ENCODE peak calls at places on chromosomes 12 and 14, in seven cellular contexts. X, O, W, M, A, T and C are unnamed samples.

GRCh38 chr14:91369628-91370445 is 47.8 kb downstream of the CCDC88C start:
- DNase-seq in X (no peak), O (no peak), W (no peak), M (no peak), A (no peak), T (no peak), C (no peak)

GRCh38 chr12:93127107-93127560 is 198.0 kb upstream of the EEA1 start:
- DNase-seq in X (no peak), O (no peak), W (no peak), M (no peak), A (no peak), T (no peak), C (peak)

GRCh38 chr14:34043627-34044372 is 92.9 kb upstream of the EGLN3 start:
- DNase-seq in X (peak), O (no peak), W (no peak), M (no peak), A (no peak), T (no peak), C (no peak)

GRCh38 chr14:75126679-75127473 is at the start of gene NEK9:
- DNase-seq in X (peak), O (no peak), W (peak), M (no peak), A (peak), T (no peak), C (peak)

GRCh38 chr14:51342226-51342625 is 102.2 kb downstream of the TMX1 start:
- DNase-seq in X (no peak), O (no peak), W (no peak), M (no peak), A (no peak), T (no peak), C (no peak)

GRCh38 chr12:49872781-49873181 is 29.9 kb upstream of the BCDIN3D start:
- DNase-seq in X (no peak), O (no peak), W (no peak), M (peak), A (no peak), T (no peak), C (no peak)

GRCh38 chr14:98607341-98607910 is 664.6 kb downstream of the BCL11B start:
- DNase-seq in X (no peak), O (peak), W (no peak), M (no peak), A (no peak), T (no peak), C (no peak)

GRCh38 chr12:113186666-113187325 is 1.3 kb downstream of the RITA1 start:
- DNase-seq in X (no peak), O (no peak), W (no peak), M (no peak), A (no peak), T (no peak), C (no peak)

GRCh38 chr12:31682136-31682962 is 22.9 kb downstream of the ETFBKMT start:
- DNase-seq in X (peak), O (no peak), W (peak), M (peak), A (peak), T (peak), C (peak)

GRCh38 chr14:105879867-105880561 is 353.6 kb downstream of the TMEM121 start:
- DNase-seq in X (no peak), O (no peak), W (no peak), M (no peak), A (peak), T (no peak), C (peak)

GRCh38 chr14:74582910-74583581 is 29.0 kb downstream of the LTBP2 start:
- DNase-seq in X (no peak), O (no peak), W (no peak), M (no peak), A (no peak), T (no peak), C (peak)

DNA sequence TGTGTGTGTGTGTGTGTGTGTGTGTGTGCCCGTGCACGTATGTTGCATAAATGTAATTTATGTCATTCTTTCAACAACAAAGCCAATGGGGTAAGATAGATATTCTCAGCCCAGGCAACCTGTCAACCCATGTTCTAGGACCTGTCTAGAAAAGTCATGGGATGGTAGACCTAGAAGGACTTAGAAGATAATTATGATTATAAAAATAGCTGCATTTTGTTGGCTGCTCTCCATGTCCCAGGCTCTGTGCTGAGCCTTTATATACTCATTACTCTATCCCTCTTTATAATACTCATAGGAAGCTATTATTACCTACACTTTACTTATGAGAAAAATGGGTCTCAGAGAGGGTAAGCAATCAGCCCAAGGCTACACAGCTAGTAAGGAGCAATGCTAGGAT is 101.5 kb downstream of the NT5DC3 start:
- DNase-seq in X (no peak), O (no peak), W (no peak), M (no peak), A (no peak), T (no peak), C (peak)
- TF ChIP-seq CTCF in X (no peak), O (no peak), W (no peak), M (no peak), A (no peak), T (no peak), C (no peak)

GRCh38 chr12:98509063-98509462 is 6.3 kb upstream of the TMPO start:
- DNase-seq in X (no peak), O (no peak), W (no peak), M (no peak), A (no peak), T (no peak), C (no peak)
- TF ChIP-seq CTCF in X (no peak), O (no peak), W (no peak), M (no peak), A (no peak), T (no peak), C (no peak)

DNA sequence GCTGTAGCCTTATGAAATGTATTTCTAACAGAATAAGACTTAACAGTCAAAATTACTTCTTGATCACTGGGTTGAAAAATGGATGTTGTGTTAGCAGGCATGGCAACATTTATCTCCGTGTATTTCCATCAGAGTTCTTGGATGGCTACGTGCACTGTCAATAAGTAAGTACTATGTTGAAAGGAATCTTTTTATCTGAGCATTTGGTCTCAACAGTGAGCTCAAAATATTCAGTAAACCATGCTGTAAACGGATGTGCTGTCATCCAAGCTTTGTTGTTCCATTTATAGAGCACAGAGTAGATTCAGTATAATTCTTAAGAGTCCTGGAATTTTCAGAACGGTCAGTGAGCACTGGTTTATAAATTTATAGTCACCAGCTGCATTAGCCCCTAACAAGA is 15.5 kb downstream of the SCAF11 start:
- DNase-seq in X (no peak), O (no peak), W (no peak), M (no peak), A (no peak), T (no peak), C (no peak)
- TF ChIP-seq CTCF in X (no peak), O (no peak), W (no peak), M (no peak), A (no peak), T (no peak), C (no peak)

GRCh38 chr14:57182760-57183503 is 85.8 kb downstream of the EXOC5 start:
- DNase-seq in X (no peak), O (no peak), W (peak), M (no peak), A (no peak), T (no peak), C (no peak)
- TF ChIP-seq CTCF in X (peak), O (no peak), W (peak), M (peak), A (no peak), T (peak), C (no peak)

GRCh38 chr12:130748786-130749185 is 32.7 kb upstream of the RIMBP2 start:
- DNase-seq in X (no peak), O (no peak), W (no peak), M (no peak), A (no peak), T (no peak), C (no peak)

GRCh38 chr12:130747867-130748740 is 32.0 kb upstream of the RIMBP2 start:
- DNase-seq in X (peak), O (no peak), W (peak), M (no peak), A (peak), T (peak), C (peak)

GRCh38 chr12:130754234-130755001 is 38.3 kb upstream of the RIMBP2 start:
- DNase-seq in X (no peak), O (no peak), W (no peak), M (no peak), A (no peak), T (no peak), C (no peak)

DNA sequence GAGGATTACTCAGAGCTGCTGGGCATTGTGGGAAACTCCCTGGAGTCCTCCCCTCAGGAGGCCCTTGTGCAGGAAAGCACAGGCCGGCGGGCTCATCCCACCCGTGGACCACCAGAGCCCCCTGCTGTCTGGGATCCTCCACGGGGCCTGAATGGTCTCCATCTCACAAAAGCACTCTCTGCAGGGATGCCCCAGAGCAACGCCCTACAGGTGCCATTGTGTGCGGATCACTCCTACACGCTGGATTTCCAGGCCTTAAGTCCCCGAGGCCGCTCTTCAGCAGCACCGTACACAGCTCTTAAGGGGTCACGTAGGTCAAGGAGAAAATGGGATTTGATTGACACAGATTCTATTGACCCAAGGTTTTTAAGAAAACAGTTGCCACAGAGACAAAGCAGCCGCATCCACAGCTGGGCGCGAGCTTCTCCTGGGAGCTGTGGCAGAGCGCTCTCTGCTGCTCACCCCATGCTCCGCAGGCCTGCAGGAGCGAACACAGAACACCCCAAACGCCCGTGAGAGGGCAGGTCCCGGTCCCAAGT is 36.7 kb upstream of the RIMBP2 start:
- DNase-seq in X (no peak), O (no peak), W (peak), M (no peak), A (no peak), T (no peak), C (no peak)
- TF ChIP-seq CTCF in X (no peak), O (no peak), W (peak), M (no peak), A (no peak), T (no peak), C (no peak)

DNA sequence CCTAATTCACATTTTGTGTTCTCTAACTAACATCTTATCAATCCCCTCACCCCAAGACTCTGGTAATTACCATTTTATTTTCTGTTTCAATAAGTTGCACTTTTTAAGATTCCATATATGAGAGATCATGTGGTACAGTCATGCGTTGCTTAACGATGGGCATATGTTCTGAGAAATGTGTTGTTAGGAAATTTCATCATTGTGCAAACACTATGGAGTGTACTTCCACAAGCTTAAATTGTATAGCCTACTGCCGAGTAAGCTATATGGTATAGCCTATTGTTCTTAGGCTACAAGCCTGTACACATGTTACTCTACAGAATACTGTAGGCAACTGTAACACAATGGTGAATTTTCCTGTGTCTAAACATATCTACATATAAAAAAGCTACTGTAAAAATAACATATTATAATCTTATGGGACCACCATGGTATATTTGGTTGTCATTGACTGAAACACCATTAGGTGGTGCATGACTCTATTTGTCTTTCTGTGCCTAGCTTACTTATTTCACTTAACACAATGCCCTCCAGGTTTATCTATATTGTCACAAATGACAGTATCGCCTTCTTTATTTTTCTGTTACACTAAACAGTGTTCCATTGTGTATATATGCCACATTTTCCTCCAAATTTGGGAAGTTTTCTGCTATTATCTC is 473.4 kb upstream of the LMO3 start:
- DNase-seq in X (no peak), O (no peak), W (no peak), M (no peak), A (no peak), T (no peak), C (no peak)
- TF ChIP-seq CTCF in X (no peak), O (no peak), W (peak), M (no peak), A (no peak), T (no peak), C (no peak)

GRCh38 chr14:38618514-38618913 is 362.6 kb upstream of the CLEC14A start:
- DNase-seq in X (no peak), O (no peak), W (no peak), M (no peak), A (no peak), T (no peak), C (no peak)
- TF ChIP-seq CTCF in X (no peak), O (no peak), W (peak), M (peak), A (no peak), T (no peak), C (no peak)

DNA sequence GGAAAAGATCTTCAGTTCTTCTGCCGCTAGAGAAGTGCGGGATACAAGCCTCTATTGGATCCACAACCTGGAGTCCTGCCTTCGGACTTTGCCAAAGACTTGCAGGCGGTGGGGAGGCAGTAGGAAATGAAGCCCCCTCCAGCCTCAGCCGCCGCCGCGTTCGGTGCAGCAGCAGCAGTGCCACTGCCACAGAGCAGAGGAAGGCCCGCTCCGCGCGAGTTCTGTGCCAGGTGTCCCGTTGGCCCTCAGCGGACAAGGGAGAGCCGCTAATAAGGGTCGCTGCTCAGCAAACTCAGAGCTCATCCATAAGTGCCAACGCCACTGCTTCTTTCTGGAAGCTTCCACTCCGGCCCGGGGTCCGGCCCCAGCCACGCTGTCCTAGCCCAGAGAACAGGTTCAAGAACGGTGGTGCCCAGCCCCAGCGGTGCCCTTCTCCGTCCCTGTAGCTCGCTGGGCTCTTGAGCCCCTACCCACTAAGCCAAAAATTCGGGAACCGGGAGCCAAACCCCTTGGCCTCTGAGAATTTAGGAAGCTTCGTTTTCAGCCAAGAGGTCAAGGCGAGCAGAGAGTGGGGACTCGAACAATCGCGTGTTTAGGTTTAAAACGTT is 6.4 kb downstream of the SIX1 start:
- DNase-seq in X (no peak), O (no peak), W (peak), M (no peak), A (no peak), T (no peak), C (no peak)
- TF ChIP-seq CTCF in X (no peak), O (no peak), W (no peak), M (no peak), A (no peak), T (no peak), C (no peak)

GRCh38 chr14:78154827-78155226 is 15.3 kb upstream of the NRXN3 start:
- DNase-seq in X (no peak), O (no peak), W (peak), M (no peak), A (no peak), T (no peak), C (no peak)
- TF ChIP-seq CTCF in X (peak), O (no peak), W (peak), M (no peak), A (no peak), T (no peak), C (no peak)

DNA sequence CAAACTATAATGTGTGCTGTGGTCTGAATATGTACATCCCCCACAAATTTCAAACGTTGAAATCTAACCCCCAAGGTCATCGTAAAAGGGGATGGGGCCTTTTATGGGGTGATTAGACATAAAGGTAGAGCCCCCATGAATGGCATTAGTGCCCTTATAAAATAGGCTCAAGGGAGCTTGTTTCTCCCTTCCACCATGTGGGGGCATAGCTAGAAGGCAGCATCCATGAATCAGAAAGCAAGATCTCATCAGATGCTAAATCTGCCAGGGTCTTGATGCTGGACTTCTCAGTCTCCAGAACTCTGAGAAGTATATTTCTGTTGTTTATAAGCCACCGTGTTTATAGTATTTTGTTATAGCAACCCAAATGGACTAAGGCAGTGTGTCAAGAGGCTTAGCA is 33.4 kb upstream of the IGF1 start:
- DNase-seq in X (no peak), O (no peak), W (no peak), M (no peak), A (no peak), T (no peak), C (no peak)
- TF ChIP-seq CTCF in X (no peak), O (no peak), W (peak), M (peak), A (no peak), T (peak), C (no peak)